ENCODE peak calls at places on chromosomes 1 and 21, in five cellular contexts. U, Q, Z, Y and V are unnamed samples.

GRCh38 chr1:100902365-100902764 is 6.5 kb downstream of the SLC30A7 start:
- DNase-seq in Q (no peak), U (no peak), Y (no peak), Z (no peak), V (no peak)

GRCh38 chr1:85862456-85862855 is 154.2 kb upstream of the ZNHIT6 start:
- DNase-seq in Z (peak; percentile 21), U (peak; percentile 23), Q (no peak), Y (no peak), V (no peak)

GRCh38 chr1:53104289-53104913 is 38.0 kb downstream of the SLC1A7 start:
- DNase-seq in Y (no peak), U (no peak), Q (peak; percentile 76), Z (no peak), V (no peak)

GRCh38 chr21:36917487-36918158 is 48.8 kb downstream of the HLCS start:
- DNase-seq in Y (peak; percentile 44), U (peak; percentile 87), Z (peak; percentile 72), Q (peak; percentile 71), V (no peak)

GRCh38 chr1:151867785-151868403 is 14.4 kb upstream of the THEM5 start:
- DNase-seq in Y (no peak), Z (no peak), Q (no peak), U (peak; percentile 64), V (no peak)

GRCh38 chr1:25877155-25877554 is 1.6 kb upstream of the PAQR7 start:
- DNase-seq in Q (no peak), Y (no peak), Z (no peak), U (no peak), V (no peak)

GRCh38 chr1:244917271-244917670 is 52.9 kb upstream of the HNRNPU start:
- DNase-seq in U (no peak), Y (no peak), Z (no peak), Q (no peak), V (no peak)

GRCh38 chr1:56202186-56202585 is 377.2 kb downstream of the PLPP3 start:
- DNase-seq in Y (no peak), U (no peak), Q (no peak), Z (no peak), V (no peak)

GRCh38 chr21:23977971-23978370 is 1629.3 kb downstream of the MRPL39 start:
- DNase-seq in Q (no peak), U (no peak), Y (no peak), Z (no peak), V (no peak)

GRCh38 chr21:18812308-18812707 is 408.7 kb upstream of the TMPRSS15 start:
- DNase-seq in Z (no peak), Y (no peak), U (no peak), Q (no peak), V (no peak)

GRCh38 chr1:52348704-52349301 is 17.2 kb downstream of the CC2D1B start:
- DNase-seq in U (peak; percentile 11), Z (peak; percentile 62), Y (no peak), Q (peak; percentile 71), V (peak; percentile 81)

GRCh38 chr1:245788269-245788668 is 633.5 kb downstream of the KIF26B start:
- DNase-seq in Q (no peak), Z (peak; percentile 54), Y (no peak), U (peak; percentile 63), V (no peak)

GRCh38 chr1:74908797-74909196 is 175.8 kb downstream of the TYW3 start:
- DNase-seq in Z (no peak), Q (no peak), U (no peak), Y (no peak), V (no peak)

GRCh38 chr1:67041836-67042503 is 12.0 kb downstream of the SLC35D1 start:
- DNase-seq in Y (no peak), U (no peak), Q (no peak), Z (no peak), V (no peak)

GRCh38 chr1:204358145-204358544 is 1.6 kb downstream of the PLEKHA6 start:
- DNase-seq in Z (no peak), Q (no peak), Y (no peak), U (no peak), V (peak; percentile 70)

GRCh38 chr1:117657031-117657430 is 51.2 kb downstream of the TENT5C start:
- DNase-seq in Y (no peak), Z (peak; percentile 76), U (peak; percentile 82), Q (no peak), V (no peak)

GRCh38 chr1:88608139-88608943 is 75.7 kb upstream of the PKN2 start:
- DNase-seq in Y (peak; percentile 51), Q (peak; percentile 39), U (peak; percentile 71), Z (peak; percentile 42), V (peak; percentile 29)

GRCh38 chr1:229952670-229953520 is 114.1 kb upstream of the GALNT2 start:
- DNase-seq in Y (no peak), Z (no peak), U (peak; percentile 38), Q (no peak), V (no peak)

GRCh38 chr21:26840912-26841311 is 4.3 kb downstream of the ADAMTS1 start:
- DNase-seq in Y (no peak), Z (peak; percentile 65), U (peak; percentile 36), Q (no peak), V (peak; percentile 29)

GRCh38 chr1:159008744-159009188 is 941 bp upstream of the IFI16 start:
- DNase-seq in U (no peak), Y (peak; percentile 63), Q (no peak), Z (no peak), V (no peak)

GRCh38 chr1:212745303-212745702 is 45.7 kb upstream of the BATF3 start:
- DNase-seq in Z (no peak), Y (no peak), U (no peak), Q (no peak), V (no peak)

GRCh38 chr1:155976913-155977606 is 1.3 kb downstream of the ARHGEF2 start:
- DNase-seq in Y (peak; percentile 55), Z (no peak), Q (no peak), U (peak; percentile 37), V (no peak)

GRCh38 chr1:1059494-1060280 is 14.4 kb downstream of the RNF223 start:
- DNase-seq in Y (peak; percentile 85), Z (peak; percentile 94), Q (peak; percentile 95), U (peak; percentile 97), V (peak; percentile 96)

GRCh38 chr1:1062364-1063163 is 11.5 kb downstream of the RNF223 start:
- DNase-seq in U (no peak), Q (peak; percentile 40), Y (no peak), Z (peak; percentile 46), V (peak; percentile 67)

GRCh38 chr1:1060281-1061000 is 13.7 kb downstream of the RNF223 start:
- DNase-seq in Z (no peak), Q (no peak), Y (no peak), U (no peak), V (no peak)

GRCh38 chr1:1063261-1063944 is 10.7 kb downstream of the RNF223 start:
- DNase-seq in Q (no peak), Z (no peak), U (no peak), Y (no peak), V (no peak)

DNA sequence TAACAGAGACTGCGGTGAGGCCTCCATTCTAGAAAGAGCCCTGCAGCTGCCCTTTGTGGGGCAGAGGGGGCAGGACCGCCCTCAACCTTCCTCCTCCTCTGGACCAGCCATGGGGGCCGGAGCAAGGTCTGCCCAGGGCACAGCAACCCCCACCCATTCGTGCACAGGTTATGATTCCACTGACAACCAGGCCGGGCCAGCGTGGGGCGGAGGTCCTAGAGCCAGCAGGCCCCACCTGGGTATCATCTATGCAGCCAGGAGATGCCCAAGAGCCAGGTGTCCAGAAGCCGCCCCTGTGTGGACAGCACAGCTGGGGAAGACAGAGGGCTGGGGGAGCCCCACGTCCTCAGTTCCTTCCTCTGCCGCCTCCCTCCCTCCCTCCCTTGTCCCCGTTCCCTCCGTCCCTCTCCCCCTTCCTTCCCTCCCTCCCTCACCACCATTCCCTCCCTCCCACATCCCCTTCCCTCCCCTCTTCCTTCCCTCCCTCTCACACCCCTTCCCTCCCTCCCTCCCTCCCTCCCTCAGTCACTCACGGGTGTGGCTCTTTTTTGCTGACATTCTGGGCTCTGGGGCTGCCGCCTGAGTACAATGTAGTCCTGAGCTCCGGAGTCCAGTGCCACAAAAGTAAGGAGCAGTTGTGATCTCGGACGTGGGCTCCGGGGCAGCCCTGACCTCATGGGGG is 12.3 kb downstream of the RNF223 start:
- DNase-seq in Q (peak; percentile 18), Z (no peak), U (peak; percentile 49), Y (no peak), V (no peak)
- TF ChIP-seq EZH2phosphoT487 in Q (no peak), Z (no peak), U (no peak), Y (no peak), V (no peak)

GRCh38 chr21:41960386-41960785 is 6.6 kb upstream of the C2CD2 start:
- DNase-seq in U (no peak), Q (no peak), Y (no peak), Z (no peak), V (no peak)

GRCh38 chr21:41962425-41962966 is 8.7 kb upstream of the C2CD2 start:
- DNase-seq in U (no peak), Z (no peak), Q (peak; percentile 27), Y (no peak), V (no peak)

GRCh38 chr21:41961282-41961701 is 7.5 kb upstream of the C2CD2 start:
- DNase-seq in Z (no peak), U (peak; percentile 99), Y (no peak), Q (no peak), V (no peak)

GRCh38 chr21:41964171-41964570 is 10.4 kb upstream of the C2CD2 start:
- DNase-seq in U (no peak), Z (no peak), Y (no peak), Q (no peak), V (no peak)

GRCh38 chr21:41961753-41962152 is 7.9 kb upstream of the C2CD2 start:
- DNase-seq in Z (no peak), Y (no peak), U (no peak), Q (no peak), V (no peak)
- H2AFZ ChIP-seq in Z (no peak overlapping the region), Y (no peak overlapping the region), U (peak overlapping the region; percentile 11), Q (no peak overlapping the region), V (no peak overlapping the region)

GRCh38 chr1:115112496-115113375 is 23.4 kb upstream of the TSPAN2 start:
- DNase-seq in Y (no peak), Z (peak; percentile 34), Q (peak; percentile 69), U (peak; percentile 65), V (peak; percentile 53)

GRCh38 chr1:115105836-115106235 is 16.5 kb upstream of the TSPAN2 start:
- DNase-seq in Q (no peak), U (no peak), Y (no peak), Z (no peak), V (no peak)

GRCh38 chr1:115107501-115108260 is 18.4 kb upstream of the TSPAN2 start:
- DNase-seq in Z (peak; percentile 54), Q (no peak), U (no peak), Y (no peak), V (no peak)
- TF ChIP-seq EZH2phosphoT487 in Z (no peak), Q (no peak), U (no peak), Y (no peak), V (no peak)

GRCh38 chr1:38197566-38197965 is 151.0 kb upstream of the POU3F1 start:
- DNase-seq in Y (no peak), Q (no peak), Z (no peak), U (no peak), V (peak; percentile 60)

GRCh38 chr1:38194486-38194885 is 147.9 kb upstream of the POU3F1 start:
- DNase-seq in Z (no peak), U (no peak), Y (no peak), Q (no peak), V (no peak)

GRCh38 chr1:38193040-38193439 is 146.4 kb upstream of the POU3F1 start:
- DNase-seq in Q (no peak), Y (no peak), Z (no peak), U (no peak), V (no peak)

DNA sequence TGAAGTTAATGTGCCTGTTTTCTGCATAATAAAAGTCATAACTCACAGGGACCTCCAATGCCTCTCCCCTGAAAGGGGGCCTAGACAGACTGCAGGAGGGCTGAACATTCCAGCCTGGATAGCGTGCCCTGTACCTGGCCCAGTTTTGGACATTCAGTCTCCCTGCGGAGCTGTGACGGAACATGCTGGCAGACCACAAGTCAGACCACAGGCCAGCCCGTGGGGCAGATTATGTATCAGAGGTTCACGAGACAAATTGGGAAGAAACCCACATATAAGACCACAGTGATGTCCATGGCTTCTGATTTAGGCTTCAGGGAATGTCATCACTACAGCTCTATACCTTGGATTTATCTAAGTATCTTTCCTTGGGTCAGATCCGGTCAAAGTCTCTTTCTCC is 151.5 kb upstream of the POU3F1 start:
- DNase-seq in Q (no peak), U (no peak), Z (no peak), Y (no peak), V (no peak)
- H2AFZ ChIP-seq in Q (no peak overlapping the region), U (no peak overlapping the region), Z (no peak overlapping the region), Y (no peak overlapping the region), V (no peak overlapping the region)